ENCODE peak calls at places on chromosomes 3 and 15, in seven cellular contexts. Z, J, H, S, A, U and X are unnamed samples. For H3K36me3, the result is how much of the 10 kb centered on the place peaks cover.

GRCh38 chr3:13419356-13420050 is 619 bp downstream of the NUP210 start:
- DNase-seq in Z (no peak), A (peak), J (no peak), U (no peak), H (no peak), S (peak), X (no peak)

GRCh38 chr3:187698499-187699399 is 3.6 kb downstream of the RTP2 start:
- DNase-seq in U (no peak), Z (no peak), J (no peak), S (no peak), H (no peak), A (no peak), X (no peak)

GRCh38 chr15:74200394-74200793 is 2.2 kb downstream of the STRA6 start:
- DNase-seq in Z (peak), J (peak), S (no peak), H (peak), A (peak), U (peak), X (peak)

GRCh38 chr3:14434541-14435151 is 32.2 kb downstream of the SLC6A6 start:
- DNase-seq in A (peak), S (no peak), J (no peak), U (no peak), Z (no peak), H (no peak), X (no peak)

GRCh38 chr3:57977755-57978715 is 30.2 kb upstream of the FLNB start:
- DNase-seq in U (no peak), Z (no peak), A (no peak), J (no peak), S (no peak), H (no peak), X (no peak)

GRCh38 chr15:85750807-85751730 is 43.7 kb downstream of the KLHL25 start:
- DNase-seq in U (peak), A (peak), J (no peak), H (no peak), S (no peak), Z (no peak), X (no peak)

GRCh38 chr15:73388256-73388781 is 19.6 kb upstream of the HCN4 start:
- DNase-seq in H (peak), S (no peak), A (no peak), Z (peak), U (no peak), J (peak), X (no peak)

GRCh38 chr3:189954733-189955665 is 165.7 kb downstream of the P3H2 start:
- DNase-seq in Z (no peak), A (no peak), H (no peak), U (no peak), J (no peak), S (no peak), X (no peak)

GRCh38 chr15:58330836-58331561 is 100.8 kb upstream of the LIPC start:
- DNase-seq in A (no peak), S (no peak), H (no peak), U (no peak), J (no peak), Z (no peak), X (no peak)

GRCh38 chr3:87206635-87207034 is 20.5 kb upstream of the CHMP2B start:
- DNase-seq in A (no peak), J (no peak), S (no peak), Z (no peak), H (no peak), U (no peak), X (no peak)

GRCh38 chr15:65954289-65954741 is 85.0 kb downstream of the RAB11A start:
- DNase-seq in A (no peak), U (no peak), J (peak), S (no peak), H (peak), Z (peak), X (no peak)

GRCh38 chr15:68387288-68388143 is 44.4 kb downstream of the ITGA11 start:
- DNase-seq in U (no peak), S (no peak), J (no peak), A (no peak), H (no peak), Z (peak), X (no peak)

GRCh38 chr15:91989821-91990220 is 136.3 kb downstream of the SLCO3A1 start:
- DNase-seq in U (no peak), J (no peak), Z (no peak), S (no peak), H (no peak), A (no peak), X (no peak)

GRCh38 chr3:134474956-134475355 is 10.8 kb downstream of the ANAPC13 start:
- DNase-seq in Z (no peak), J (no peak), H (no peak), U (no peak), A (no peak), S (no peak), X (peak)

GRCh38 chr3:127539366-127540060 is 51.0 kb downstream of the TPRA1 start:
- DNase-seq in A (no peak), S (no peak), U (no peak), Z (no peak), H (no peak), J (no peak), X (no peak)

GRCh38 chr15:70361891-70362290 is 264.2 kb upstream of the TLE3 start:
- DNase-seq in U (no peak), A (no peak), H (no peak), S (no peak), Z (no peak), J (no peak), X (no peak)

GRCh38 chr15:75203017-75203907 is 1.6 kb downstream of the C15orf39 start:
- DNase-seq in H (no peak), U (no peak), J (no peak), Z (peak), S (no peak), A (no peak), X (peak)

DNA sequence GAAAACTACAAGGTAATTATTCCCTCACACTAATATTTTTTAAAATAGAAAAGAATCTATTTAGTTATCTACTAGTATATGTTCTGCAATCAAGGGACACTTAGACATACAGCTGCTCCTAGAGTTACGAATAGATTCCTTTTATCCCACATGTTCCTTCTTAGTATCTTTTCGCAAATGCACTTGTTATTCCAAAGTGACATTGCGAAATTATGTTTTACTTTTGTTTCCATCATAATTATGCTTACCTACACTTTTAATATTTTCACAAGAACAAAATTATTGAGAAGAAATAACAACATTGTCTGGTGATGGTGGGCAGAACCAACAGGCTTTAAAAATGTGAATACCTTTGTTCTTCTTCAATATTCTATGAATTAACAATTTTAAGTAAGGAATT is 107.1 kb upstream of the MELTF start:
- DNase-seq in H (no peak), U (no peak), A (no peak), S (no peak), Z (no peak), J (no peak), X (no peak)
- H3K36me3 ChIP-seq in H (half or more), U (under half), A (half or more), S (half or more), Z (under half), J (under half), X (under half)

DNA sequence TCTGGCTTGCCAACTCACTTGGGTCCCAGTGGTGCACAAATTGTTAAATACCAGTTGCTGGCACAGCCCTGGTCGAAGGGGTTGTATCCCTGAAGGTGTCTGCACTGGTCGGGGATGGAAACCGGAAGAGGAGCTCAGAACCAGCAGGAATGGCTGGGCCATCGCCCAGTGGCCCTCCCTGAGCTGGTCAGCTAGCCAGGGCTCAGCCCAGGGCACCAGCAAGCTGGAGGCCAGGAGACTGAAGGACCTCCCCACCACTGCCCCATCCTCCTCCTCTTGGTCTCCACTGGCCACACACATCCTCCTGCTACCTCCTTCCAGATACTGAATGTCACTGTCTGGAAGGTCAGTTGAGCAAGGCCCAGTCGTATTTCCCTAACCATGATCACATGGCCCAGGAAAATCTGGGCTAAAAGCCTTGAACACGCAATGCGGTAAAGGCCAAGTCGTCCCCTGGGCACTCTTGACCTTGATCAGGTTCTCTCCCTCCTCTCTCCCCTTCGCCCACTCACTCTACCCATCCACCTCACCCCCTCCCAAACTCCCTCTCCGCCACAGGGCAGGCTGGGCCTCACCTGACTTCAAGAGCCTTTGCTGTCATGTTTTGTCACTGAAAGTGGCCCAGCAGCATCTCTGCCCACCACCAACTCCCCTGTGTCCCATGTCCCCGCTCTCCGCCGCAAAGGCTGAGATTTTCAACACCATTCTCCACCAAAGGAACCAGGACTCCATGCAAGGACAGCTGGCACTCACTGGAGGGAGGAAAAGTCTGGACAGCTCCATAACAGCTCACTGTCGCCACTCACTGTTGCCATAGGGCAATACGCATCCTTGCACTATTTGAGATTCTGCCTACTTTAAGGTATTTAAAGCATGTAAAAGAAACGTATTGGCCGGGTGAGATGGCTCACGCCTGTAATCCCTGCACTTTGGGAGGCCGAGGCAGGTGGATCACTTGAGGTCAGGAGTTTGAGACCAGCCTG is 12.1 kb downstream of the ZDHHC19 start:
- DNase-seq in H (no peak), S (no peak), Z (no peak), J (no peak), A (no peak), U (no peak), X (no peak)
- TF ChIP-seq CTCF in H (no peak), S (peak), Z (peak), J (peak), A (no peak), U (no peak), X (no peak)

DNA sequence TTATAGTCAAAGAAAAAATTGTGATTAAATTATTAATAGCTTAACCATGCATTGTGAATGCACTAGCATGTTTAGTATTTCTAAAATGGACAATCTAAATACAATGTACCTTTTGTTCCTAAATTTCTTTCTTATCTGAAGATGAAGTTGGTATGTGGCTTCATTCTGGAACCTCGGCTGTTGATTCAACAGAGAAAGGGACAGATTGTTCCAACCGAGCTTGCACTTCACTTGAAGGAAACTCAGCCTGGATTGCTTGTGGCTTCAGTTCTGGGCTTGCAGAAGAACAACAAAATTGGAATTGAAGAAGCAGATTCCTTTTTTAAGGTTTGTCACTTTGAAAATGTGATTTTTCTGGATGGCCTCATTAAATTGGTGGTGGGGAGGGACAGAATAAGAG is 32.6 kb downstream of the HPS3 start:
- DNase-seq in U (no peak), Z (no peak), S (no peak), H (no peak), A (no peak), J (no peak), X (no peak)
- H3K36me3 ChIP-seq in U (half or more), Z (under half), S (under half), H (under half), A (half or more), J (under half), X (half or more)

DNA sequence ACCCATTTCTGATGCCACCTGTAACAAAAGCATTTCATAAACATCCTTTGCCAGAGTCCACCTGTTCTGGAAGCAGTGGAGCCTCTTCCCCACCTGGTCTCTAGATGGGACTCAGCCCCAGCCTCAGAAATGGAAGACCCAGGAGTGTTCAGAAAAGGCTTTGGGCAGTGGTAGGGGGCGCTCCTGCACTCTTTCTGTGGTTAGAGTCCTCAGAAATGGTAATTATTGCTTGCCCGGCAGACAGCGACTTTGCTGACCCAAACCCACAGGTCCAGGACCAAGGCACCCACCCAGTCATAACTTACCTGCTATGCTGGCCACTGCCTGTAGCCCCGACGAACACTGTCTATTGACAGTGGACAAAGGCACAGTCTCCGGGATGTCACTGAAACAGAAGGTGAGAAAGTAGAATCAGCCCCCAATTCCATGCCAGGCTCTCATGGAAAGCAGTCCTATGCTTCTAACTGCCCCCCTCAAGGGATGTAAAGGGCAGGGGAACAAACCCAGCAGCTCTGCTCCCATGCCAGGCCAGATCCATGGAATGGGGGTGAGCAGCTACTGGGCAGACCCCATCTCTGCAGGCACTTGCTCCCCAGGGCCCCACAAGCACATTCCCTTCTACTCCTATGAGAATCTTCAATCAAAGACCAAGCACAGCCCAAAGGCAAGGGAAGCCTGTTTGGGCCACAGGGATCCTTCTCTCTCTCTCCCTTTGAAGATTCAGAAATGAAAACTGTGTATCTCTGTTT is 5.1 kb downstream of the ACAA1 start:
- DNase-seq in J (no peak), A (no peak), U (peak), Z (peak), H (no peak), S (peak), X (no peak)
- TF ChIP-seq CTCF in J (peak), A (peak), U (no peak), Z (peak), H (peak), S (peak), X (no peak)

DNA sequence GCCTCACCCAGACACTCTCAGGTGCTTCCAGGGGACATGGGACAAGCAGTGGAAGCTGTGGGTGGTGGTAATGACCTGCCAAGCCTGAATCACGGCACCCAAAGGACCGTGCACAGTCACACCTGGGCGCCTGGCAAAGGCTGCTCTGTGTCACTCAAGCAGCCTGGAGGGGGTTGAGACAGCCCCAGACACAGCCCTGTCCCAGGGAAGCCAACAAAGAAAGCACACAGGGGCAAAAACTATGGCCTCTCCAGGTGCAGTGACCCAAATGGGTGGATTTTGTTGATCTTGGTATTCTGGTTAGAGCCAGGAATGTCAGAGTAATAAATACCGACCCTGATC is 15.0 kb upstream of the OCA2 start:
- DNase-seq in J (no peak), U (no peak), H (no peak), S (no peak), A (no peak), Z (no peak), X (no peak)
- H3K36me3 ChIP-seq in J (under half), U (under half), H (under half), S (half or more), A (half or more), Z (under half), X (under half)

GRCh38 chr3:179432451-179432850 is 18.8 kb downstream of the GNB4 start:
- DNase-seq in S (no peak), J (no peak), Z (no peak), H (no peak), A (no peak), U (no peak), X (no peak)
- TF ChIP-seq CTCF in S (no peak), J (no peak), Z (no peak), H (no peak), A (no peak), U (no peak), X (no peak)